ENCODE peak calls at places on chromosomes 6 and 20, in four cellular contexts. N is HepG2, Q is GM12878, P is K562. C is an unnamed sample.

GRCh38 chr6:56026461-56027180 is 151.2 kb upstream of the BMP5 start:
- DNase-seq in N (no peak), Q (no peak), P (no peak), C (no peak)

GRCh38 chr6:157074969-157075368 is 248.3 kb downstream of the TMEM242 start:
- DNase-seq in N (no peak), P (no peak), Q (no peak), C (no peak)

GRCh38 chr6:158311193-158311592 is 1.1 kb upstream of the TULP4 start:
- DNase-seq in N (no peak), Q (no peak), P (no peak), C (no peak)

GRCh38 chr6:11143394-11144371 is 32.2 kb upstream of the ERVFRD-1 start:
- DNase-seq in P (peak; percentile 88), N (peak; percentile 91), Q (no peak), C (no peak)

GRCh38 chr6:12602951-12603710 is 113.4 kb upstream of the PHACTR1 start:
- DNase-seq in Q (no peak), N (peak; percentile 43), P (peak; percentile 22), C (peak; percentile 62)

GRCh38 chr20:20457392-20458126 is 89.7 kb downstream of the INSM1 start:
- DNase-seq in N (no peak), P (no peak), Q (no peak), C (no peak)

GRCh38 chr20:44153636-44154043 is 33.3 kb downstream of the JPH2 start:
- DNase-seq in P (no peak), Q (no peak), N (no peak), C (peak; percentile 54)

GRCh38 chr20:47274449-47275108 is 81.9 kb downstream of the ZMYND8 start:
- DNase-seq in Q (peak; percentile 87), P (peak; percentile 40), N (peak; percentile 71), C (no peak)

GRCh38 chr6:108555399-108556052 is 5.2 kb upstream of the FOXO3 start:
- DNase-seq in Q (no peak), N (no peak), P (no peak), C (no peak)

GRCh38 chr6:111757342-111757741 is 115.9 kb downstream of the FYN start:
- DNase-seq in N (no peak), Q (no peak), P (no peak), C (peak; percentile 42)

GRCh38 chr6:111761783-111762312 is 111.4 kb downstream of the FYN start:
- DNase-seq in N (no peak), P (no peak), Q (no peak), C (no peak)

GRCh38 chr6:111759413-111759835 is 113.8 kb downstream of the FYN start:
- DNase-seq in P (no peak), N (no peak), Q (no peak), C (no peak)

GRCh38 chr6:111759836-111760785 is 113.1 kb downstream of the FYN start:
- DNase-seq in N (no peak), P (no peak), Q (no peak), C (peak; percentile 36)

DNA sequence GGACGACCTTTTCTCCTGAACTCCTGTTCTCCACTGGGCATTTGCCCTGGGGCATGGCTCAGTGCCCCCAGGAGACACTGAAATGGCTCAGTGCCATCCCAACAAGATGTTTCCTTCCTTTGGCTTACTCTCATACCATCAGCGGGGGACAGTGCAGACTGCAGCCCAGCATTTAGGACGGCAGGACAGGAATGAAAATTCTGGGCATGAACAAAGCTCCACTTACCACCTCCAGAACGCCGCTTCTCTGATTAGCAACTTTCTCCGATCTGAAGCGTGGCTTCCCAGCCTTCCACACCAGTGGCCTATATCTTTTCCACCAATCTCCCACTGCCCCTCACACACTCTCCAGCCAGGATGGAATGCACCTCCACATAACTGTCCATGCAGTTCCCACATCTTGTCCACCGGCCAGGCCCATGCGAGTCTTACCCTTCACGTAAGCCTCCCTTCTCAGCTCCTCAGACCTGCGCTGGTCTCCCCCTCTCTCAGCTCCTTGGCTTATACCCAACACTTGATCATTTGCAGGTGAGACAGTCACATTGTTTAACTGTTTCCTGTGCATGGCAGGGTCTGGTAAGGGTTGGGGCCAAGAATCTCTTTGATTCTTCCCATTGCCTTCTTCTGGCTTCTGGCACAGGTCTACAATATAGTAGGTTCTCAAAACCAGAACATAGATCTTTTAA is 114.5 kb downstream of the FYN start:
- DNase-seq in Q (no peak), P (no peak), N (no peak), C (no peak)
- H3K27ac ChIP-seq in Q (no peak overlapping the region), P (no peak overlapping the region), N (no peak overlapping the region), C (no peak overlapping the region)

GRCh38 chr20:38034961-38035360 is 1.4 kb downstream of the RPRD1B start:
- DNase-seq in P (no peak), Q (no peak), N (no peak), C (no peak)
- H4K20me1 ChIP-seq in P (no peaks in the 10 kb centered on the region), Q (no peaks in the 10 kb centered on the region), N (peaks cover 5% of the 10 kb centered on the region), C (peaks cover 16% of the 10 kb centered on the region)

GRCh38 chr6:105181981-105182515 is 2.2 kb upstream of the POPDC3 start:
- DNase-seq in N (no peak), P (no peak), Q (no peak), C (no peak)

GRCh38 chr6:105178636-105179035 is 1.2 kb downstream of the POPDC3 start:
- DNase-seq in P (no peak), N (no peak), Q (no peak), C (no peak)

GRCh38 chr6:105177521-105177920 is 2.3 kb downstream of the POPDC3 start:
- DNase-seq in P (no peak), Q (no peak), N (no peak), C (no peak)

GRCh38 chr6:105178110-105178509 is 1.7 kb downstream of the POPDC3 start:
- DNase-seq in N (no peak), P (no peak), Q (no peak), C (no peak)

GRCh38 chr6:105179244-105180065 is at the start of gene POPDC3:
- DNase-seq in P (peak; percentile 14), N (no peak), Q (no peak), C (peak; percentile 82)
- TF ChIP-seq JUNB in P (no peak), N (no peak), Q (no peak), C (no peak)

GRCh38 chr20:53940356-53940694 is 130.1 kb downstream of the BCAS1 start:
- DNase-seq in P (no peak), Q (no peak), N (no peak), C (no peak)

GRCh38 chr20:53937929-53938367 is 132.4 kb downstream of the BCAS1 start:
- DNase-seq in Q (no peak), P (no peak), N (peak; percentile 45), C (no peak)

GRCh38 chr20:53937330-53937729 is 133.1 kb downstream of the BCAS1 start:
- DNase-seq in Q (no peak), P (peak; percentile 56), N (no peak), C (no peak)

GRCh38 chr20:53939554-53940355 is 130.6 kb downstream of the BCAS1 start:
- DNase-seq in N (peak; percentile 95), Q (peak; percentile 93), P (peak; percentile 95), C (peak; percentile 98)

DNA sequence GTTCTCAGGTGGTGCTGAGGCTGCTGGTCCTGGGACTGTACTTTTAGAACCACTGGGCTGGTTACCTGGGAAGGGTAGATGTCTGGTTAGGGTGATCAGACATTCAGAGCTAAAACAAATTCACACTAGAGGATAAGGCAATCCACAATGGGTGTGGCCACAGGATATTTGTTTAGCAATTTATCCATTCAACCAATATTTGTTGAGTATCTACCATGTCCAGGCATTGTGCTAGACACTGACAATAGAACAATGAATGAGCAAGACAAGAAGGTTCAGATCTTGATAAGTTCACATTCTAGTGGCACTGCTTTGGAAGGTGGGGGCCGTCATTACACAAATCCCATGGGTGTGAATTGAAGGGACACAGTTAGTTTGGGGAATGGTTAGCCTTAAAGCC is 131.7 kb downstream of the BCAS1 start:
- DNase-seq in N (peak; percentile 58), P (no peak), Q (no peak), C (no peak)
- H3K27ac ChIP-seq in N (no peak overlapping the region), P (no peak overlapping the region), Q (no peak overlapping the region), C (no peak overlapping the region)